ENCODE peak calls at places on chromosomes 5 and 9, in four cellular contexts. One of them, this sample, is unnamed.

GRCh38 chr9:133509179-133510083 is 15.3 kb downstream of the MYMK start:
- DNase-seq in fibroblast of pulmonary artery: no peak
- DNase-seq in heart right ventricle: no peak
- DNase-seq in SJSA1: no peak
- DNase-seq in this sample: peak; percentile 17

GRCh38 chr5:36209664-36210063 is 32.1 kb downstream of the NADK2 start:
- DNase-seq in heart right ventricle: no peak
- DNase-seq in fibroblast of pulmonary artery: peak; percentile 8
- DNase-seq in SJSA1: no peak
- DNase-seq in this sample: peak; percentile 51

GRCh38 chr5:117888688-117889087 is 1099.7 kb downstream of the DTWD2 start:
- DNase-seq in heart right ventricle: no peak
- DNase-seq in SJSA1: no peak
- DNase-seq in fibroblast of pulmonary artery: peak; percentile 17
- DNase-seq in this sample: no peak

GRCh38 chr5:90615355-90615754 is 56.8 kb downstream of the ADGRV1 start:
- DNase-seq in heart right ventricle: no peak
- DNase-seq in SJSA1: no peak
- DNase-seq in fibroblast of pulmonary artery: no peak
- DNase-seq in this sample: no peak

GRCh38 chr5:74851684-74852353 is 14.4 kb downstream of the FAM169A start:
- DNase-seq in heart right ventricle: no peak
- DNase-seq in SJSA1: peak; percentile 36
- DNase-seq in fibroblast of pulmonary artery: peak; percentile 64
- DNase-seq in this sample: peak; percentile 50

GRCh38 chr9:68740561-68740960 is 35.5 kb downstream of the PIP5K1B start:
- DNase-seq in heart right ventricle: no peak
- DNase-seq in SJSA1: no peak
- DNase-seq in fibroblast of pulmonary artery: no peak
- DNase-seq in this sample: peak; percentile 79

GRCh38 chr5:102681403-102681983 is 73.6 kb upstream of the PAM start:
- DNase-seq in fibroblast of pulmonary artery: peak; percentile 78
- DNase-seq in SJSA1: peak; percentile 73
- DNase-seq in heart right ventricle: peak; percentile 69
- DNase-seq in this sample: peak; percentile 60

GRCh38 chr9:130139251-130139650 is 33.0 kb upstream of the NCS1 start:
- DNase-seq in heart right ventricle: no peak
- DNase-seq in fibroblast of pulmonary artery: no peak
- DNase-seq in SJSA1: no peak
- DNase-seq in this sample: no peak

GRCh38 chr5:56164371-56164770 is 68.8 kb downstream of the ANKRD55 start:
- DNase-seq in heart right ventricle: no peak
- DNase-seq in fibroblast of pulmonary artery: peak; percentile 64
- DNase-seq in SJSA1: no peak
- DNase-seq in this sample: no peak

GRCh38 chr5:147223951-147224791 is 10.7 kb upstream of the STK32A start:
- DNase-seq in heart right ventricle: peak; percentile 40
- DNase-seq in fibroblast of pulmonary artery: peak; percentile 73
- DNase-seq in SJSA1: peak; percentile 52
- DNase-seq in this sample: peak; percentile 51

GRCh38 chr5:2670856-2671404 is 80.5 kb downstream of the IRX2 start:
- DNase-seq in heart right ventricle: no peak
- DNase-seq in fibroblast of pulmonary artery: no peak
- DNase-seq in SJSA1: no peak
- DNase-seq in this sample: no peak

GRCh38 chr9:87337335-87338074 is 160.2 kb upstream of the DAPK1 start:
- DNase-seq in fibroblast of pulmonary artery: peak; percentile 38
- DNase-seq in heart right ventricle: no peak
- DNase-seq in SJSA1: peak; percentile 92
- DNase-seq in this sample: no peak

GRCh38 chr9:135184661-135185459 is 97.4 kb downstream of the OLFM1 start:
- DNase-seq in SJSA1: no peak
- DNase-seq in heart right ventricle: no peak
- DNase-seq in fibroblast of pulmonary artery: no peak
- DNase-seq in this sample: no peak
- H3K4me3 ChIP-seq in SJSA1: no peak overlapping the region
- H3K4me3 ChIP-seq in heart right ventricle: no peak overlapping the region
- H3K4me3 ChIP-seq in fibroblast of pulmonary artery: no peak overlapping the region
- H3K4me3 ChIP-seq in this sample: no peak overlapping the region

DNA sequence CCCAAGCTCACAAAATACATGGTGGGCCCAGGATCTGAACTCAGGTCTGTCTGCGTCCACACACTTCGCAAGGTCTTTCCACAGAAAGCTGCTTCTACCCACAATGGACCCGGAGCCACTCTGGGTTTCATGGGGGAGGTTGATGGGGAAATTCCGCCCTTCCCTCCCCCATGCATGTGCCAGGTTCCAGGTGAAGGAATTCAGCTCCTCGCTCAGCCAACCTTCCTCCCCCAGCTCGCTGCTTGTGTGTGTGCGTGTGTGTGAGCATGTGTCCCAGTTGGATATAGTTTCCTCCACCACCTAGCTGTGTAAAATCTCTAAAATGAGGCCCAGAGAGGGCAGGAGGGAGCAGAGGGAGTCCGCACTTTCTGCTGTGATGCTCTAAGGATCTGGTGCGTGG is 1.0 kb downstream of the PTGS1 start:
- DNase-seq in fibroblast of pulmonary artery: no peak
- DNase-seq in SJSA1: no peak
- DNase-seq in heart right ventricle: no peak
- DNase-seq in this sample: no peak
- H3K4me3 ChIP-seq in fibroblast of pulmonary artery: peak overlapping the region; percentile 70
- H3K4me3 ChIP-seq in SJSA1: no peak overlapping the region
- H3K4me3 ChIP-seq in heart right ventricle: no peak overlapping the region
- H3K4me3 ChIP-seq in this sample: no peak overlapping the region

DNA sequence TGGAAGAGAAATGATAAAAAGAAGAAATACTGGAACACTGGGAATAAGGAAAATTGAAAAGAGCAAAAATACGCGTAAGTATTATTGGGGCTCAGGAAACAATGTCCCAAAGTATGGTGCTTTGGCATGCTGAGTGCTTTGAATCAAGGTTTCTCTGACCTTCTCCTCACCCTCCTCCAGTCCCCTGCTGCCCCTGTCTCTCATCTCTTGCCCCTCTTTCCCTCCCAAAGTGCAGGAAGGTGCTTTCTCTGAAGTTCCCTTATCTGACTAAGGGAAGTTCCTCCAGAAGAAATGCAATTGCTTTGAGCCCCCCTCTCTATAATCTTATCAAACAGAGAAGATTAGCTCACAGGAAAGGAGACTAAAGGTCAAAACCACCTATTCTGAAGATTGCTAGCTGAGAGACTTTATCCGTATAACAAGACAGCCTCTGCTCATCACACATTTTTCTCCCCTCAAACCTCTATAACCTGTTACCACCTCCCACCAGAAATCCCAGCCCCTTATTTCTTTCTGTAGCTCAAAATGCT is 288.2 kb downstream of the ARL15 start:
- DNase-seq in heart right ventricle: no peak
- DNase-seq in fibroblast of pulmonary artery: no peak
- DNase-seq in SJSA1: no peak
- DNase-seq in this sample: no peak
- H3K4me3 ChIP-seq in heart right ventricle: no peak overlapping the region
- H3K4me3 ChIP-seq in fibroblast of pulmonary artery: no peak overlapping the region
- H3K4me3 ChIP-seq in SJSA1: no peak overlapping the region
- H3K4me3 ChIP-seq in this sample: no peak overlapping the region

GRCh38 chr5:45081082-45081481 is 272.3 kb downstream of the MRPS30 start:
- DNase-seq in fibroblast of pulmonary artery: no peak
- DNase-seq in heart right ventricle: no peak
- DNase-seq in SJSA1: no peak
- DNase-seq in this sample: no peak
- H3K4me3 ChIP-seq in fibroblast of pulmonary artery: no peak overlapping the region
- H3K4me3 ChIP-seq in heart right ventricle: no peak overlapping the region
- H3K4me3 ChIP-seq in SJSA1: no peak overlapping the region
- H3K4me3 ChIP-seq in this sample: no peak overlapping the region

GRCh38 chr5:168976311-168976893 is 324.5 kb downstream of the SLIT3 start:
- DNase-seq in heart right ventricle: no peak
- DNase-seq in fibroblast of pulmonary artery: no peak
- DNase-seq in SJSA1: peak; percentile 82
- DNase-seq in this sample: no peak
- H3K4me3 ChIP-seq in heart right ventricle: no peak overlapping the region
- H3K4me3 ChIP-seq in fibroblast of pulmonary artery: no peak overlapping the region
- H3K4me3 ChIP-seq in SJSA1: no peak overlapping the region
- H3K4me3 ChIP-seq in this sample: no peak overlapping the region

GRCh38 chr9:21555911-21556310 is 73.8 kb upstream of the IFNE start:
- DNase-seq in SJSA1: no peak
- DNase-seq in fibroblast of pulmonary artery: peak; percentile 47
- DNase-seq in heart right ventricle: no peak
- DNase-seq in this sample: peak; percentile 39
- H3K4me3 ChIP-seq in SJSA1: no peak overlapping the region
- H3K4me3 ChIP-seq in fibroblast of pulmonary artery: peak overlapping the region; percentile 62
- H3K4me3 ChIP-seq in heart right ventricle: no peak overlapping the region
- H3K4me3 ChIP-seq in this sample: peak overlapping the region; percentile 97